ENCODE peak calls at places on chromosomes 12 and 14, in four cellular contexts. K, E, O and A are unnamed samples.

GRCh38 chr12:104596128-104596799 is 139.5 kb downstream of the CHST11 start:
- DNase-seq in E (peak; percentile 49), O (no peak), K (no peak), A (no peak)

GRCh38 chr12:47124451-47124850 is 44.7 kb upstream of the AMIGO2 start:
- DNase-seq in E (no peak), K (no peak), O (no peak), A (no peak)

GRCh38 chr12:88733003-88733402 is 152.7 kb upstream of the KITLG start:
- DNase-seq in O (no peak), E (no peak), K (no peak), A (no peak)

GRCh38 chr14:64746298-64747250 is 42.4 kb downstream of the PLEKHG3 start:
- DNase-seq in K (no peak), E (no peak), O (no peak), A (no peak)

GRCh38 chr12:44053550-44054243 is 217.8 kb downstream of the TMEM117 start:
- DNase-seq in K (no peak), E (no peak), O (no peak), A (no peak)

GRCh38 chr14:104315625-104316024 is 177.2 kb downstream of the KIF26A start:
- DNase-seq in K (no peak), E (no peak), O (no peak), A (no peak)

GRCh38 chr12:14928946-14929345 is 9.4 kb downstream of the ERP27 start:
- DNase-seq in E (peak; percentile 74), K (no peak), O (no peak), A (no peak)

GRCh38 chr12:84397279-84397678 is 515.3 kb downstream of the SLC6A15 start:
- DNase-seq in E (no peak), O (no peak), K (no peak), A (no peak)

GRCh38 chr14:71266994-71267636 is 359.9 kb downstream of the PCNX1 start:
- DNase-seq in O (no peak), E (no peak), K (no peak), A (no peak)

GRCh38 chr12:31278445-31279242 is 47.3 kb downstream of the SINHCAF start:
- DNase-seq in K (no peak), E (no peak), O (peak; percentile 30), A (no peak)

GRCh38 chr12:108609535-108610335 is 11.9 kb upstream of the TMEM119 start:
- DNase-seq in O (no peak), K (no peak), E (peak; percentile 52), A (peak; percentile 83)

GRCh38 chr12:5780536-5780935 is 164.5 kb downstream of the ANO2 start:
- DNase-seq in E (no peak), K (no peak), O (no peak), A (no peak)

GRCh38 chr12:29863665-29864064 is 79.9 kb upstream of the TMTC1 start:
- DNase-seq in E (no peak), O (no peak), K (no peak), A (no peak)

GRCh38 chr12:57452937-57453509 is 2.1 kb upstream of the INHBE start:
- DNase-seq in O (peak; percentile 73), K (no peak), E (peak; percentile 82), A (peak; percentile 87)

GRCh38 chr12:5138845-5139244 is 95.2 kb downstream of the KCNA5 start:
- DNase-seq in E (no peak), O (no peak), K (no peak), A (no peak)

GRCh38 chr12:62263956-62264355 is 3.8 kb downstream of the USP15 start:
- DNase-seq in E (no peak), K (no peak), O (no peak), A (no peak)

GRCh38 chr14:51666831-51667230 is 15.1 kb downstream of the FRMD6 start:
- DNase-seq in E (no peak), O (peak; percentile 35), K (no peak), A (no peak)

GRCh38 chr14:74647834-74648361 is 35.9 kb upstream of the LTBP2 start:
- DNase-seq in O (no peak), E (peak; percentile 36), K (no peak), A (no peak)

GRCh38 chr14:22506778-22507351 is 82.2 kb downstream of the DAD1 start:
- DNase-seq in E (no peak), O (no peak), K (no peak), A (no peak)

GRCh38 chr12:53995311-53996187 is 4.4 kb upstream of the HOXC9 start:
- DNase-seq in K (no peak), E (no peak), O (no peak), A (peak; percentile 32)

GRCh38 chr12:130162771-130163460 is 652 bp downstream of the FZD10 start:
- DNase-seq in O (no peak), K (no peak), E (no peak), A (no peak)

GRCh38 chr12:52805000-52805399 is 8.9 kb downstream of the KRT4 start:
- DNase-seq in E (no peak), O (no peak), K (no peak), A (no peak)

GRCh38 chr14:103597623-103598372 is 31.2 kb upstream of the KLC1 start:
- DNase-seq in E (no peak), O (no peak), K (no peak), A (peak; percentile 67)

GRCh38 chr12:57148469-57149308 is 1.3 kb upstream of the LRP1-AS start:
- DNase-seq in K (no peak), O (peak; percentile 73), E (peak; percentile 64), A (peak; percentile 57)

GRCh38 chr14:60647081-60647836 is 2.0 kb downstream of the SIX1 start:
- DNase-seq in O (peak; percentile 32), E (no peak), K (no peak), A (no peak)

GRCh38 chr14:52018252-52018651 is 28.9 kb downstream of the RTRAF start:
- DNase-seq in K (no peak), O (no peak), E (no peak), A (no peak)

GRCh38 chr12:45728625-45729232 is 777 bp upstream of the ARID2 start:
- DNase-seq in K (peak; percentile 90), O (peak; percentile 92), E (peak; percentile 98), A (peak; percentile 97)

GRCh38 chr12:27973487-27973890 is 956 bp upstream of the PTHLH start:
- DNase-seq in K (no peak), O (no peak), E (no peak), A (no peak)

GRCh38 chr14:47060050-47060449 is 408.5 kb upstream of the RPL10L start:
- DNase-seq in O (no peak), E (no peak), K (no peak), A (no peak)

GRCh38 chr12:64092507-64092906 is 129.6 kb downstream of the KICS2 start:
- DNase-seq in E (no peak), O (no peak), K (no peak), A (no peak)

GRCh38 chr12:121697093-121697698 is 15.4 kb upstream of the TMEM120B start:
- DNase-seq in E (peak; percentile 58), O (peak; percentile 53), K (no peak), A (no peak)

GRCh38 chr12:68481181-68481941 is 129.3 kb upstream of the RAP1B start:
- DNase-seq in K (no peak), O (no peak), E (no peak), A (no peak)

GRCh38 chr12:10771132-10771733 is 31.2 kb downstream of the TAS2R7 start:
- DNase-seq in O (peak; percentile 24), K (no peak), E (no peak), A (no peak)

GRCh38 chr14:94395900-94396574 is 7.6 kb upstream of the SERPINA1 start:
- DNase-seq in O (peak; percentile 99), K (no peak), E (peak; percentile 71), A (no peak)
- TF ChIP-seq POLR2A in O (peak; percentile 55), K (no peak), E (no peak), A (no peak)

GRCh38 chr12:123453165-123453564 is 4.8 kb upstream of the SNRNP35 start:
- DNase-seq in E (no peak), O (no peak), K (no peak), A (no peak)

DNA sequence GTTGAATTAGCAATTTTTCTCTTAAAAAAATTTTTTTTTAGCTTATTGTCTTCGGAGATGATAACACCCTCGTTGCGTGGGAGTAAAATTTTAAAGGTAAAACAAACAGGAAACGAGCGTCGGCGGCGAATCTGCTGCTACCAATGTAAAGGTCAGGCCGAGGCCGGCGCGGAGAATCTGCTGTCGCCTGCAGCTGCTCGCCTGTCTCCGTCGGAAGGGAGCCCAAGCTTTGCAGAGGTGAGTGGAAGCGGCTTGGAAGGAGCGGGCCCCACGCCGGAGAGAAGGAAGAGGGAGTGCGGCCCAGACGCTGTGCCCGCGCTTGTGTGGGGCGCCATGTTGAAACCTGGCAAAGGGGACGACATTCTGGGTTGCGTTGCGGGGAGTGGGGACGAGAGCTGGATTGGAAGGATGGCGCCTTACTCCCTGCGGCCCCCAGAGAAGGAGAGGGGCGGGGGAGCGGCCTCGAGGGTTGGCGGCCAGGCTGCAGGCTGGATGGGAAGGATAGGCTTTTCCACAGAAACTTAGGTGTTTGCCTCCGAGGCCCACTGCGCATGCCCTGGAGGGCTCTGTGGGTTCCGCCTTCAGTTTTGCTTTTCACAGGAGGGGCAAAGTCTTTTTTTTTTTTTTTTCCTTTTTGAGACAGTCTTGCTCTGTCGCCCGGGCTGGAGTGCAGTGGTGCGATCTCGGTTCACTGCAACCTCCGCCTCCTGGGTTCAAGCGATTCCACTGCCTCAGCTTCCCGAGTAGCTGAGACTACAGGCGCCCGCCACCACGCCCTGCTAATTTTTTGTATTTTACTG is at the start of gene SNRNP35:
- DNase-seq in O (peak; percentile 74), E (peak; percentile 82), K (peak; percentile 43), A (peak; percentile 84)
- TF ChIP-seq POLR2A in O (peak; percentile 69), E (peak; percentile 37), K (peak; percentile 66), A (peak; percentile 43)

GRCh38 chr14:53152909-53153701 is at the start of gene DDHD1:
- DNase-seq in K (peak; percentile 33), O (peak; percentile 50), E (peak; percentile 79), A (peak; percentile 77)
- TF ChIP-seq POLR2A in K (peak; percentile 55), O (peak; percentile 71), E (peak; percentile 51), A (peak; percentile 64)

GRCh38 chr12:49200882-49201594 is 12.2 kb upstream of the TUBA1A start:
- DNase-seq in K (no peak), E (peak; percentile 38), O (no peak), A (no peak)
- TF ChIP-seq POLR2A in K (no peak), E (no peak), O (no peak), A (no peak)

GRCh38 chr12:131710464-131711457 is at the start of gene SFSWAP:
- DNase-seq in O (peak; percentile 34), K (no peak), E (peak; percentile 62), A (peak; percentile 82)
- TF ChIP-seq POLR2A in O (peak; percentile 74), K (peak; percentile 54), E (peak; percentile 48), A (no peak)

DNA sequence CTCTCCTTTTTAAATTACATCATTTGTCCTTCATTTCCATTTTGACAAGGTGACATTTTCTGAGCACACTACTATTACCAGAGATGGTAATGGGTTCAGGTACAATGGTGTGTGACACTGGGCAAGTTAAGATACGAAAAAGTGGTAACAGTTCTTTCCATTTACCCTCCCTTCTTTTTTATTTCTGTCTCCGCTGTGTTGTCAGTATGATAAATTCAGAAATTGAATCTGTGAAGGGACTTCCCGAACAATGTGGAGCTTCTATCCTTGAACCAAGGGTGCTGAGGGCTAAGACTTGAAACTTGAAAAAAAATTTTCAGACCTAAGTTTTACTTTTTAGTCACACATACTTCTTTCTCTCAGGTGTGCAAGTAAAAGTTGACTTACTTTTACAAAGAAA is 103.7 kb downstream of the ERC1 start:
- DNase-seq in K (no peak), O (no peak), E (no peak), A (no peak)
- TF ChIP-seq POLR2A in K (no peak), O (no peak), E (no peak), A (no peak)